ENCODE peak calls at places on chromosome 10, in seven cellular contexts. L, U, G, Z, B, T and R are unnamed samples.

GRCh38 chr10:6786579-6787031 is 206.5 kb upstream of the PRKCQ start:
- DNase-seq in G (no peak), Z (no peak), L (peak), T (peak), U (no peak), B (no peak), R (peak)

GRCh38 chr10:19651549-19651948 is 164.7 kb upstream of the PLXDC2 start:
- DNase-seq in Z (no peak), U (no peak), T (peak), G (no peak), B (no peak), L (peak), R (peak)

GRCh38 chr10:119006451-119007210 is 22.9 kb upstream of the NANOS1 start:
- DNase-seq in L (peak), G (no peak), T (peak), B (no peak), U (no peak), Z (no peak), R (peak)

GRCh38 chr10:34102917-34103506 is 712.1 kb downstream of the PARD3 start:
- DNase-seq in G (no peak), T (peak), L (peak), B (no peak), Z (no peak), U (no peak), R (peak)

GRCh38 chr10:127384532-127384931 is 164.6 kb upstream of the NPS start:
- DNase-seq in Z (no peak), B (no peak), G (no peak), U (no peak), L (no peak), T (no peak), R (no peak)

GRCh38 chr10:4519691-4520402 is 306.2 kb upstream of the AKR1E2 start:
- DNase-seq in B (no peak), L (peak), Z (no peak), T (peak), G (no peak), U (no peak), R (peak)

GRCh38 chr10:62224606-62225005 is 44.0 kb downstream of the RTKN2 start:
- DNase-seq in B (no peak), T (peak), L (peak), U (no peak), Z (peak), G (no peak), R (peak)

GRCh38 chr10:47288916-47289495 is 11.0 kb upstream of the GDF10 start:
- DNase-seq in Z (no peak), B (no peak), L (no peak), T (no peak), G (no peak), U (peak), R (no peak)

GRCh38 chr10:77069020-77069419 is 568.6 kb downstream of the KCNMA1 start:
- DNase-seq in G (no peak), L (no peak), Z (no peak), U (no peak), T (no peak), B (no peak), R (peak)

GRCh38 chr10:28991738-28992270 is 297.1 kb upstream of the LYZL1 start:
- DNase-seq in Z (peak), U (peak), G (peak), B (peak), T (peak), L (peak), R (peak)

GRCh38 chr10:106780593-106781088 is 383.9 kb downstream of the SORCS1 start:
- DNase-seq in B (no peak), L (no peak), U (no peak), Z (no peak), G (no peak), T (no peak), R (no peak)
- H4K8ac ChIP-seq in B (no peak), L (no peak), U (no peak), Z (no peak), G (no peak), T (no peak), R (no peak)

GRCh38 chr10:48468130-48468790 is 136.6 kb downstream of the ARHGAP22 start:
- DNase-seq in Z (peak), T (no peak), G (no peak), L (no peak), U (no peak), B (no peak), R (no peak)
- H2BK120ac ChIP-seq in Z (no peak), T (no peak), G (peak), L (no peak), U (no peak), B (no peak), R (no peak)

DNA sequence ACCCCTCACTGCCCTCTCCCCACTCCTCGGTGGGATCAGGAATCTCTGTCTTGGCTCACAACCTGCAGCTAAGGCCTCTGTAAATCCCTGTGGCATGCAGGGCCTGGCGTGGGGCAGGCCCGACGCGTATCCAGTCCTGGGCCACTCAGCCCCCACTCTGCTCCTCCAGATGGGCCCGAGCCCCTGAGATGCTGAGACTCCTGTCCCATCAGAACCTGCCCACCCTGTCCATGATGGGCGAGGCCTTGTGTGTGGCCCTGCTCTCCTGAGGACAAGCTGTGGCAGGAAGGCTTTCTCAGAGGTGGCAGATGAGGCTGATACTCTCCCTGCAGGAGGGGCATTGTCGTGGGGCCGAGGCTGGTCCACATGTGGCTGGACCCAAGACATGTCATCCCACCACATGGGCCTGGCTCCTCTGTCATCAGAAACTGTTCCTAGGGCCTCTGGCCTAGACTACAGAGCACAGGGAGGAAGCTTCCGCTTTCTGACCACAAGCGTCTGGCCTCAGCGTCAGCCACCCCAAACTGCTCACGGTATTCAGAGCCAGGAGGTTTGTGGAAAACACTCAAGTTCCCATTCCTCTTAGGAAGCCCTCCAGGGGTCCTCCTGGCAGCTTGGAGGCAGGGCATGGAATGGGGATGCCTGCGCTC is 6.0 kb downstream of the ALOX5 start:
- DNase-seq in U (no peak), L (no peak), Z (no peak), B (no peak), G (no peak), T (peak), R (no peak)
- H4K8ac ChIP-seq in U (no peak), L (no peak), Z (no peak), B (no peak), G (peak), T (no peak), R (no peak)

GRCh38 chr10:35555962-35556930 is 48.9 kb upstream of the GJD4 start:
- DNase-seq in G (no peak), T (no peak), U (no peak), L (no peak), Z (no peak), B (no peak), R (no peak)

GRCh38 chr10:35554036-35554435 is 51.1 kb upstream of the GJD4 start:
- DNase-seq in B (no peak), U (no peak), G (no peak), Z (no peak), T (no peak), L (no peak), R (no peak)

GRCh38 chr10:35559416-35559815 is 45.7 kb upstream of the GJD4 start:
- DNase-seq in B (no peak), L (no peak), U (no peak), G (no peak), Z (no peak), T (peak), R (no peak)

GRCh38 chr10:35552622-35553342 is 52.4 kb upstream of the GJD4 start:
- DNase-seq in T (no peak), G (no peak), B (no peak), L (peak), U (no peak), Z (peak), R (no peak)

DNA sequence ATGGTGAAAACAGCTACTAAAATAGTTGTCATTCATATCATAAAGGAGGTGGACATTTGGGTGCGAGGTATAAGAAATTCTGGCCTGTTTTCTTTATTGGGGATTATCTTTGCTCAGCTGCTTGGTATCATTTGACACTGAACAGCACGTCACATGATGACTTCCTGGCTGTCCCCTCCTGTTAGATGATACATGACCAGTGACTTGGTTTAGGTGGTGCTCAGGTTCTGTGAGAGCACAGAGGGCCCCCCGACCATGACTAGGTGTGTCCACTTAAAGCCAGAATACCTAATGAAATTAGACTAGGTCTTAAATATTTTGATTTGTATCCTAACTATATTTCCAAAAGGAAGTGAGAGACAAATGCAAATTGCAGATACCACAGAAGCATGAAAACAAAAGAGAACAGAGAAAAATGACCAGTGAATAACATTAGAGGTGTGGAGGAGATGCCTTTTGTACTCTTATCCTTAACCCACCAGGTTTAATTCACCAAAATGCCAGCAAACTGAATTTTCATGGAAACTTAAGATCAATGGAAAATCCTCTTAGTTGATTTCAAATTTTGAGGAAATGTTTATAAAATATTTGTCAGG is 50.6 kb upstream of the GJD4 start:
- DNase-seq in T (no peak), L (no peak), U (no peak), B (no peak), G (no peak), Z (no peak), R (no peak)
- H2BK120ac ChIP-seq in T (no peak), L (no peak), U (no peak), B (no peak), G (no peak), Z (no peak), R (no peak)

GRCh38 chr10:122127943-122128342 is 139.0 kb downstream of the TACC2 start:
- DNase-seq in L (peak), G (no peak), B (no peak), Z (peak), U (no peak), T (peak), R (peak)

GRCh38 chr10:122124342-122124741 is 135.4 kb downstream of the TACC2 start:
- DNase-seq in T (no peak), G (no peak), Z (no peak), U (no peak), L (no peak), B (no peak), R (no peak)

GRCh38 chr10:122124808-122125207 is 135.8 kb downstream of the TACC2 start:
- DNase-seq in T (no peak), Z (no peak), B (no peak), U (no peak), L (no peak), G (no peak), R (no peak)

GRCh38 chr10:122128357-122128756 is 139.4 kb downstream of the TACC2 start:
- DNase-seq in L (peak), G (no peak), Z (no peak), T (peak), U (no peak), B (no peak), R (peak)

DNA sequence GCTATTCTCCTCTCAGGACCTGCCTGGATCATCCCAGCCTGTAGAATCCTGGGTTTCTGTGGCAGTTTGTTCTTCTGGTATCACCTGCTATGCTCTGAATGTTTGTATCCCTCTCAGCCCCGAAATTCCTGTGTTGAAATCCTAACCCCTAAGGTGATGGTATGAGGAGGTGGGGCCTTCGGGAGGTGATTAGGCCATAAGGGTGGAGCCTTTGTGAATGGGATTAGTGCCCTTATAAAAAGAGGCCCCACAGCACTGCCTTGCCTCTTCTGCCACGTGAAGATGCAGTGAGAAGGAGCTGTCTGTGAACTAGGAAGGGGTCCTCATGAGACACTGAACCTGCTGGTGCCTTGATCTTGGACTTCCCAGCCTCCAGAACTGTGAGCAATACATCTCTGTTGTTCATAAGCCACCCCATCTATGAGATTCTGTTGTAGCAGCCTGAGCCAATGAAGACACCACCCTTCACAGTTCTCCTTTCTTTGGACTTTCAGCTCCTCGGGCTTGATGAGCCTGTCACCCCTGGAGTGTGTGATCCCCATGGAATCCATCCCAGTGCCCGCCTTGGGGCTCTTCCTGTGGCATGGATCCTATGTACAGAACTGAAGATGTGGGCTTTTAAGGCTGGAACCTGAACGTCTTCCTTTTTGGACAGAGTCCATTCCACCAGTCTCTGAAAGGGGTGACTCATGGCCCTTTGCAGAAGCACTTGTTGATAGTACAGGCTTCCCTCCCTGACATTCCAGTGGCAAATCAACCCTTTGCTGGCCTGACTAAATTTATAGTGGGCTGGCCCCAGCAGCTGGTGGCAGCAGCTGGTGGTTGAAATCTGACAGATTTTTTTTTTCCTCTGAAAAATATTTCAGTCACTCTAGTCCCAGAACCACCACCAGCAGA is 138.0 kb downstream of the TACC2 start:
- DNase-seq in Z (peak), G (no peak), L (peak), U (peak), T (peak), B (no peak), R (peak)
- H4K8ac ChIP-seq in Z (no peak), G (no peak), L (peak), U (no peak), T (no peak), B (no peak), R (no peak)

GRCh38 chr10:125350519-125350918 is 190.2 kb upstream of the CTBP2 start:
- DNase-seq in U (no peak), T (no peak), Z (no peak), L (no peak), B (no peak), G (no peak), R (no peak)
- H2BK120ac ChIP-seq in U (no peak), T (no peak), Z (no peak), L (no peak), B (no peak), G (no peak), R (no peak)

DNA sequence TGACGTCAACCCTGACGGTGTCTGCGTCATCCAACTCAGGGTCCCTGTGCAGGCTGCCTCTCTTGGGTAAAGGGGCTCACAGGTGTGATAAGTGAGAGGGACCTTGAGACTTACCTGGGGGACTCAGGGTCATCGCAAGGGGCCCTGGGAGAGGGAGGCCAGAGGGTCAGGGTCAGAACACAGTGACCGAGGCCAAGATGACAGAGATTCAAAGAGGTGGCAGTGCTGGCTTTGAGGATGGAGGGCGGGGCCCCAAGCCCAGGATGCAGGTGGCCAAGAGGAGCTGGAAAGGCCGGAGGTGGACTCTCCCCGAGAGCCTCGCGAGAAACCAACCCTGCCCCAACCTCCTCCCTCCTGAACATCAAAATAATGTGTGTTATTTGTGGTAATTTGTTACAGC is 165.2 kb upstream of the PPP2R2D start:
- DNase-seq in Z (no peak), L (no peak), B (no peak), T (no peak), U (no peak), G (no peak), R (no peak)
- H4K8ac ChIP-seq in Z (no peak), L (no peak), B (no peak), T (no peak), U (no peak), G (no peak), R (no peak)

GRCh38 chr10:24453973-24454372 is 245.0 kb downstream of the KIAA1217 start:
- DNase-seq in L (no peak), B (no peak), G (no peak), T (no peak), Z (no peak), U (no peak), R (no peak)
- H2BK120ac ChIP-seq in L (no peak), B (no peak), G (no peak), T (no peak), Z (no peak), U (no peak), R (no peak)

GRCh38 chr10:88081457-88082054 is 218.1 kb downstream of the PTEN start:
- DNase-seq in Z (no peak), T (no peak), G (no peak), U (no peak), L (no peak), B (no peak), R (no peak)
- H4K8ac ChIP-seq in Z (no peak), T (no peak), G (no peak), U (no peak), L (no peak), B (no peak), R (no peak)